ENCODE peak calls at places on chromosomes 6 and 20, in ten cellular contexts. C is D721Med; N is activated T-cell treated with anti-CD3 and anti-CD28 coated beads, Interleukin-2, amount 50 U/mL, for 1 hour; Y is EL; F is NCI-H510A; V is LNCaP clone FGC; L is CD8-positive, alpha-beta memory T cell; I is MV-4-11; G is cardiac fibroblast; H is NCI-H1092 treated with DMSO at 0.1 percent for 48 hours. D is an unnamed sample.
A peak's percentile ranks its signal among the peaks of the same experiment; 100 is the strongest.

GRCh38 chr6:50707652-50708325 is 5.5 kb upstream of the TFAP2D start:
- DNase-seq in V (no peak), C (no peak), I (no peak), F (no peak), G (peak; percentile 32), N (no peak), H (no peak), L (no peak), Y (no peak), D (no peak)

GRCh38 chr6:19327684-19328083 is 509.5 kb upstream of the ID4 start:
- DNase-seq in G (peak; percentile 19), Y (no peak), I (no peak), N (no peak), L (no peak), H (no peak), V (no peak), C (no peak), F (no peak), D (no peak)

GRCh38 chr6:81439417-81439816 is 313.1 kb downstream of the TENT5A start:
- DNase-seq in Y (no peak), C (no peak), H (no peak), I (no peak), N (no peak), G (no peak), V (no peak), F (no peak), L (no peak), D (no peak)

GRCh38 chr6:13763740-13764381 is 50.5 kb downstream of the MCUR1 start:
- DNase-seq in C (no peak), H (no peak), L (no peak), N (no peak), V (no peak), G (no peak), F (no peak), Y (no peak), I (peak; percentile 84), D (no peak)

GRCh38 chr6:154721460-154721859 is 11.8 kb upstream of the SCAF8 start:
- DNase-seq in H (no peak), V (no peak), C (no peak), F (no peak), N (no peak), I (peak; percentile 31), G (peak; percentile 34), L (no peak), Y (peak; percentile 93), D (no peak)

GRCh38 chr20:58099956-58100730 is 128.3 kb downstream of the ANKRD60 start:
- DNase-seq in F (no peak), I (no peak), G (no peak), N (no peak), Y (no peak), L (no peak), C (no peak), H (no peak), V (no peak), D (no peak)

GRCh38 chr6:54586251-54586650 is 260.3 kb upstream of the FAM83B start:
- DNase-seq in C (no peak), F (no peak), N (no peak), G (peak; percentile 61), Y (peak; percentile 38), V (no peak), L (no peak), H (no peak), I (no peak), D (no peak)

GRCh38 chr6:169780571-169781091 is 29.2 kb downstream of the ERMARD start:
- DNase-seq in C (no peak), Y (peak; percentile 20), I (no peak), H (no peak), L (no peak), N (no peak), G (no peak), F (no peak), V (no peak), D (no peak)

GRCh38 chr20:588932-589672 is 21.0 kb downstream of the TCF15 start:
- DNase-seq in V (no peak), L (no peak), H (no peak), G (no peak), F (no peak), N (no peak), C (no peak), I (peak; percentile 66), Y (no peak), D (no peak)

GRCh38 chr6:118755941-118756646 is 104.7 kb upstream of the CEP85L start:
- DNase-seq in H (no peak), V (no peak), I (no peak), F (no peak), N (no peak), Y (no peak), G (no peak), C (no peak), L (no peak), D (no peak)

GRCh38 chr6:51528556-51528955 is 558.9 kb downstream of the PKHD1 start:
- DNase-seq in F (no peak), C (no peak), V (no peak), N (no peak), H (no peak), L (no peak), G (no peak), Y (no peak), I (no peak), D (no peak)

GRCh38 chr6:82875573-82876185 is 190.0 kb downstream of the UBE3D start:
- DNase-seq in I (no peak), V (no peak), N (no peak), C (no peak), H (no peak), Y (peak; percentile 88), G (peak; percentile 29), F (no peak), L (no peak), D (no peak)

GRCh38 chr6:37699138-37699766 is 1.6 kb upstream of the MDGA1 start:
- DNase-seq in H (no peak), C (no peak), V (no peak), L (peak; percentile 70), F (no peak), N (no peak), I (no peak), G (no peak), Y (no peak), D (no peak)

GRCh38 chr6:31721351-31722020 is at the start of gene LY6G6C:
- DNase-seq in L (no peak), H (no peak), V (no peak), F (no peak), N (no peak), C (no peak), G (no peak), Y (no peak), I (no peak), D (no peak)

GRCh38 chr20:15823718-15824117 is 749.5 kb downstream of the KIF16B start:
- DNase-seq in I (no peak), L (no peak), N (no peak), C (no peak), G (no peak), H (no peak), V (no peak), F (no peak), Y (no peak), D (no peak)

GRCh38 chr6:123777554-123777953 is 26.1 kb upstream of the NKAIN2 start:
- DNase-seq in Y (no peak), G (peak; percentile 14), F (no peak), C (no peak), I (no peak), V (no peak), L (no peak), N (no peak), H (peak; percentile 31), D (no peak)

GRCh38 chr20:672975-673604 is 2.5 kb downstream of the SCRT2 start:
- DNase-seq in C (no peak), F (no peak), N (no peak), H (no peak), I (no peak), G (no peak), L (no peak), V (no peak), Y (no peak), D (no peak)

GRCh38 chr6:157253017-157253416 is 70.3 kb downstream of the TMEM242 start:
- DNase-seq in Y (no peak), C (no peak), H (no peak), V (no peak), G (peak; percentile 25), L (no peak), N (no peak), I (no peak), F (no peak), D (no peak)

GRCh38 chr6:65671922-65672321 is 35.1 kb downstream of the EYS start:
- DNase-seq in C (no peak), F (no peak), V (no peak), G (no peak), Y (no peak), L (no peak), I (no peak), H (no peak), N (no peak), D (no peak)

GRCh38 chr20:31670371-31671228 is 32.9 kb downstream of the COX4I2 start:
- DNase-seq in I (no peak), L (no peak), H (peak; percentile 1), N (no peak), V (no peak), F (peak; percentile 32), C (no peak), G (no peak), Y (no peak), D (no peak)

GRCh38 chr6:81696505-81696904 is 56.0 kb downstream of the TENT5A start:
- DNase-seq in I (no peak), F (no peak), C (no peak), V (no peak), N (no peak), H (peak; percentile 10), L (no peak), G (no peak), Y (peak; percentile 9), D (no peak)

GRCh38 chr20:63009044-63009961 is 2.5 kb upstream of the BHLHE23 start:
- DNase-seq in V (no peak), N (peak; percentile 90), C (peak; percentile 98), Y (peak; percentile 63), H (peak; percentile 66), I (peak; percentile 33), L (peak; percentile 78), G (peak; percentile 68), F (no peak), D (no peak)

GRCh38 chr6:157831424-157832249 is 8.6 kb downstream of the SNX9 start:
- DNase-seq in L (no peak), C (no peak), G (no peak), F (no peak), H (no peak), V (no peak), N (no peak), Y (no peak), I (peak; percentile 2), D (no peak)

GRCh38 chr20:57393321-57394086 is 2.3 kb downstream of the RBM38 start:
- DNase-seq in V (no peak), I (no peak), G (no peak), N (no peak), H (peak; percentile 17), Y (no peak), C (no peak), L (no peak), F (peak; percentile 87), D (no peak)

GRCh38 chr6:112149236-112149635 is 61.8 kb downstream of the FAM229B start:
- DNase-seq in N (no peak), C (no peak), F (no peak), Y (no peak), H (no peak), V (no peak), I (no peak), L (no peak), G (no peak), D (no peak)

GRCh38 chr20:49608752-49609670 is 41.1 kb upstream of the PTGIS start:
- DNase-seq in N (peak; percentile 73), G (peak; percentile 59), V (no peak), I (peak; percentile 34), H (peak; percentile 81), L (peak; percentile 60), C (peak; percentile 63), Y (peak; percentile 43), F (no peak), D (no peak)

GRCh38 chr6:169991913-169992312 is 240.5 kb downstream of the ERMARD start:
- DNase-seq in I (no peak), H (no peak), F (no peak), Y (no peak), C (no peak), L (no peak), N (no peak), G (no peak), V (no peak), D (no peak)

GRCh38 chr20:51497542-51498467 is 44.7 kb downstream of the NFATC2 start:
- DNase-seq in I (peak; percentile 52), F (no peak), G (peak; percentile 29), Y (no peak), N (peak; percentile 62), C (no peak), H (no peak), L (peak; percentile 43), V (no peak), D (no peak)